ENCODE peak calls at places on chromosomes 5 and 9, in ten cellular contexts. One of them, this sample, is unnamed.

GRCh38 chr9:22416692-22417060 is 29.9 kb upstream of the DMRTA1 start:
- DNase-seq in heart left ventricle: no peak
- DNase-seq in stomach: no peak
- DNase-seq in right lobe of liver: no peak
- DNase-seq in endothelial cell of umbilical vein: peak; percentile 75
- DNase-seq in breast epithelium: no peak
- DNase-seq in HCT116: no peak
- DNase-seq in tibial nerve: no peak
- DNase-seq in Peyer's patch: no peak
- DNase-seq in upper lobe of left lung: no peak
- DNase-seq in this sample: no peak

GRCh38 chr5:150022163-150022540 is 21.6 kb downstream of the HMGXB3 start:
- DNase-seq in heart left ventricle: peak; percentile 36
- DNase-seq in stomach: no peak
- DNase-seq in right lobe of liver: no peak
- DNase-seq in endothelial cell of umbilical vein: peak; percentile 97
- DNase-seq in breast epithelium: no peak
- DNase-seq in HCT116: peak; percentile 83
- DNase-seq in tibial nerve: no peak
- DNase-seq in Peyer's patch: no peak
- DNase-seq in upper lobe of left lung: no peak
- DNase-seq in this sample: no peak

GRCh38 chr5:55226027-55226933 is 835 bp downstream of the MCIDAS start:
- DNase-seq in heart left ventricle: no peak
- DNase-seq in stomach: peak; percentile 63
- DNase-seq in right lobe of liver: peak; percentile 37
- DNase-seq in endothelial cell of umbilical vein: peak; percentile 51
- DNase-seq in breast epithelium: no peak
- DNase-seq in HCT116: peak; percentile 72
- DNase-seq in tibial nerve: no peak
- DNase-seq in Peyer's patch: peak; percentile 65
- DNase-seq in upper lobe of left lung: peak; percentile 88
- DNase-seq in this sample: no peak

GRCh38 chr5:135993894-135994514 is 34.8 kb upstream of the TGFBI start:
- DNase-seq in heart left ventricle: no peak
- DNase-seq in stomach: no peak
- DNase-seq in right lobe of liver: no peak
- DNase-seq in endothelial cell of umbilical vein: peak; percentile 79
- DNase-seq in breast epithelium: no peak
- DNase-seq in HCT116: no peak
- DNase-seq in tibial nerve: no peak
- DNase-seq in Peyer's patch: no peak
- DNase-seq in upper lobe of left lung: no peak
- DNase-seq in this sample: no peak

GRCh38 chr5:175494271-175495183 is 16.2 kb downstream of the SFXN1 start:
- DNase-seq in heart left ventricle: no peak
- DNase-seq in stomach: no peak
- DNase-seq in right lobe of liver: no peak
- DNase-seq in endothelial cell of umbilical vein: no peak
- DNase-seq in breast epithelium: no peak
- DNase-seq in HCT116: no peak
- DNase-seq in tibial nerve: no peak
- DNase-seq in Peyer's patch: no peak
- DNase-seq in upper lobe of left lung: no peak
- DNase-seq in this sample: no peak

GRCh38 chr9:90841213-90841612 is 39.6 kb downstream of the SYK start:
- DNase-seq in heart left ventricle: no peak
- DNase-seq in stomach: no peak
- DNase-seq in right lobe of liver: no peak
- DNase-seq in endothelial cell of umbilical vein: no peak
- DNase-seq in breast epithelium: no peak
- DNase-seq in HCT116: no peak
- DNase-seq in tibial nerve: no peak
- DNase-seq in Peyer's patch: no peak
- DNase-seq in upper lobe of left lung: no peak
- DNase-seq in this sample: no peak

GRCh38 chr9:88056876-88057275 is 81.4 kb downstream of the SPATA31C2 start:
- DNase-seq in heart left ventricle: no peak
- DNase-seq in stomach: no peak
- DNase-seq in right lobe of liver: no peak
- DNase-seq in endothelial cell of umbilical vein: no peak
- DNase-seq in breast epithelium: no peak
- DNase-seq in HCT116: no peak
- DNase-seq in tibial nerve: no peak
- DNase-seq in Peyer's patch: no peak
- DNase-seq in upper lobe of left lung: no peak
- DNase-seq in this sample: no peak

GRCh38 chr9:87119328-87119881 is 172.1 kb upstream of the GAS1 start:
- DNase-seq in heart left ventricle: peak; percentile 41
- DNase-seq in stomach: peak; percentile 74
- DNase-seq in right lobe of liver: peak; percentile 47
- DNase-seq in endothelial cell of umbilical vein: peak; percentile 41
- DNase-seq in breast epithelium: peak; percentile 65
- DNase-seq in HCT116: no peak
- DNase-seq in tibial nerve: no peak
- DNase-seq in Peyer's patch: no peak
- DNase-seq in upper lobe of left lung: peak; percentile 50
- DNase-seq in this sample: no peak

GRCh38 chr5:179273441-179274145 is 71.7 kb downstream of the ADAMTS2 start:
- DNase-seq in heart left ventricle: no peak
- DNase-seq in stomach: no peak
- DNase-seq in right lobe of liver: peak; percentile 6
- DNase-seq in endothelial cell of umbilical vein: no peak
- DNase-seq in breast epithelium: no peak
- DNase-seq in HCT116: no peak
- DNase-seq in tibial nerve: no peak
- DNase-seq in Peyer's patch: no peak
- DNase-seq in upper lobe of left lung: no peak
- DNase-seq in this sample: no peak

GRCh38 chr9:87327567-87328125 is 170.0 kb upstream of the DAPK1 start:
- DNase-seq in heart left ventricle: no peak
- DNase-seq in stomach: no peak
- DNase-seq in right lobe of liver: no peak
- DNase-seq in endothelial cell of umbilical vein: no peak
- DNase-seq in breast epithelium: no peak
- DNase-seq in HCT116: no peak
- DNase-seq in tibial nerve: no peak
- DNase-seq in Peyer's patch: no peak
- DNase-seq in upper lobe of left lung: no peak
- DNase-seq in this sample: no peak

GRCh38 chr5:88736494-88736893 is 146.5 kb downstream of the MEF2C start:
- DNase-seq in heart left ventricle: no peak
- DNase-seq in stomach: no peak
- DNase-seq in right lobe of liver: no peak
- DNase-seq in endothelial cell of umbilical vein: no peak
- DNase-seq in breast epithelium: no peak
- DNase-seq in HCT116: no peak
- DNase-seq in tibial nerve: no peak
- DNase-seq in Peyer's patch: no peak
- DNase-seq in upper lobe of left lung: no peak
- DNase-seq in this sample: no peak
- TF ChIP-seq POLR2A in heart left ventricle: no peak
- TF ChIP-seq POLR2A in stomach: no peak
- TF ChIP-seq POLR2A in right lobe of liver: no peak
- TF ChIP-seq POLR2A in endothelial cell of umbilical vein: no peak
- TF ChIP-seq POLR2A in breast epithelium: no peak
- TF ChIP-seq POLR2A in HCT116: no peak
- TF ChIP-seq POLR2A in tibial nerve: no peak
- TF ChIP-seq POLR2A in Peyer's patch: no peak
- TF ChIP-seq POLR2A in upper lobe of left lung: no peak
- TF ChIP-seq POLR2A in this sample: no peak

DNA sequence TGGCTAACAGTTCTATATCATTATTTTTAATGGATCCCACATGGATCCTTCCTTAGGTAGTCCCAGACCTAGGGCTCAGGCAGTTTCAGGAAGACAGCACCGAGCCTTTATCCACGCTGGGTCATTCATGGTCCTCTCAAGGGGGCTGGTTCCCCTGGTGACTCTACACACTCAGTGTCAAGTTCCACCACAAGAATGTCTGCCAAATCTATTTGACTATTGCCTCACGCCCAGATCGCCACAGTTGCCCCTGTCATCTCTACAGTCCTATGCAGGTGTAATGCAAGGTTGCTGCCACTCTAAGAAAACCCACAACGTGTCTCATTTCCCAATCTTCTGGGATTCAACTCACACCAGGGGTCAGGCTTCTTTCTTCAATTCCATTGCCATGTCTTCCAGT is 8.0 kb upstream of the ZNF366 start:
- DNase-seq in heart left ventricle: no peak
- DNase-seq in stomach: no peak
- DNase-seq in right lobe of liver: no peak
- DNase-seq in endothelial cell of umbilical vein: no peak
- DNase-seq in breast epithelium: no peak
- DNase-seq in HCT116: no peak
- DNase-seq in tibial nerve: no peak
- DNase-seq in Peyer's patch: no peak
- DNase-seq in upper lobe of left lung: no peak
- DNase-seq in this sample: peak; percentile 46
- H3K4me1 ChIP-seq in heart left ventricle: peaks cover 19% of the 10 kb centered on the region
- H3K4me1 ChIP-seq in stomach: peaks cover 5% of the 10 kb centered on the region
- H3K4me1 ChIP-seq in right lobe of liver: no peaks in the 10 kb centered on the region
- H3K4me1 ChIP-seq in endothelial cell of umbilical vein: peaks cover 18% of the 10 kb centered on the region
- H3K4me1 ChIP-seq in breast epithelium: no peaks in the 10 kb centered on the region
- H3K4me1 ChIP-seq in HCT116: no peaks in the 10 kb centered on the region
- H3K4me1 ChIP-seq in tibial nerve: peaks cover 11% of the 10 kb centered on the region
- H3K4me1 ChIP-seq in Peyer's patch: no peaks in the 10 kb centered on the region
- H3K4me1 ChIP-seq in upper lobe of left lung: peaks cover 18% of the 10 kb centered on the region
- H3K4me1 ChIP-seq in this sample: peaks cover 33% of the 10 kb centered on the region

GRCh38 chr5:157178961-157179360 is 1.7 kb upstream of the ITK start:
- DNase-seq in heart left ventricle: no peak
- DNase-seq in stomach: no peak
- DNase-seq in right lobe of liver: no peak
- DNase-seq in endothelial cell of umbilical vein: no peak
- DNase-seq in breast epithelium: no peak
- DNase-seq in HCT116: no peak
- DNase-seq in tibial nerve: no peak
- DNase-seq in Peyer's patch: no peak
- DNase-seq in upper lobe of left lung: no peak
- DNase-seq in this sample: no peak

GRCh38 chr5:157175071-157175612 is 5.5 kb upstream of the ITK start:
- DNase-seq in heart left ventricle: no peak
- DNase-seq in stomach: no peak
- DNase-seq in right lobe of liver: no peak
- DNase-seq in endothelial cell of umbilical vein: no peak
- DNase-seq in breast epithelium: no peak
- DNase-seq in HCT116: no peak
- DNase-seq in tibial nerve: no peak
- DNase-seq in Peyer's patch: no peak
- DNase-seq in upper lobe of left lung: no peak
- DNase-seq in this sample: no peak

GRCh38 chr5:157182143-157182757 is 1.6 kb downstream of the ITK start:
- DNase-seq in heart left ventricle: no peak
- DNase-seq in stomach: no peak
- DNase-seq in right lobe of liver: no peak
- DNase-seq in endothelial cell of umbilical vein: no peak
- DNase-seq in breast epithelium: no peak
- DNase-seq in HCT116: no peak
- DNase-seq in tibial nerve: no peak
- DNase-seq in Peyer's patch: no peak
- DNase-seq in upper lobe of left lung: no peak
- DNase-seq in this sample: no peak

GRCh38 chr5:157180374-157181264 is at the start of gene ITK:
- DNase-seq in heart left ventricle: no peak
- DNase-seq in stomach: no peak
- DNase-seq in right lobe of liver: no peak
- DNase-seq in endothelial cell of umbilical vein: no peak
- DNase-seq in breast epithelium: no peak
- DNase-seq in HCT116: no peak
- DNase-seq in tibial nerve: no peak
- DNase-seq in Peyer's patch: no peak
- DNase-seq in upper lobe of left lung: no peak
- DNase-seq in this sample: no peak

GRCh38 chr5:157177935-157178334 is 2.7 kb upstream of the ITK start:
- DNase-seq in heart left ventricle: no peak
- DNase-seq in stomach: no peak
- DNase-seq in right lobe of liver: no peak
- DNase-seq in endothelial cell of umbilical vein: no peak
- DNase-seq in breast epithelium: no peak
- DNase-seq in HCT116: no peak
- DNase-seq in tibial nerve: no peak
- DNase-seq in Peyer's patch: no peak
- DNase-seq in upper lobe of left lung: no peak
- DNase-seq in this sample: no peak
- H3K27me3 ChIP-seq in heart left ventricle: no peaks in the 10 kb centered on the region
- H3K27me3 ChIP-seq in stomach: peaks cover 9% of the 10 kb centered on the region
- H3K27me3 ChIP-seq in right lobe of liver: no peaks in the 10 kb centered on the region
- H3K27me3 ChIP-seq in endothelial cell of umbilical vein: no peaks in the 10 kb centered on the region
- H3K27me3 ChIP-seq in breast epithelium: peaks cover 4% of the 10 kb centered on the region
- H3K27me3 ChIP-seq in HCT116: peaks cover 45% of the 10 kb centered on the region
- H3K27me3 ChIP-seq in tibial nerve: no peaks in the 10 kb centered on the region
- H3K27me3 ChIP-seq in Peyer's patch: no peaks in the 10 kb centered on the region
- H3K27me3 ChIP-seq in upper lobe of left lung: no peaks in the 10 kb centered on the region
- H3K27me3 ChIP-seq in this sample: peaks cover 2% of the 10 kb centered on the region

GRCh38 chr9:107749787-107750444 is 260.3 kb upstream of the KLF4 start:
- DNase-seq in heart left ventricle: peak; percentile 85
- DNase-seq in stomach: peak; percentile 75
- DNase-seq in right lobe of liver: peak; percentile 87
- DNase-seq in endothelial cell of umbilical vein: peak; percentile 84
- DNase-seq in breast epithelium: peak; percentile 77
- DNase-seq in HCT116: peak; percentile 85
- DNase-seq in tibial nerve: peak; percentile 95
- DNase-seq in Peyer's patch: peak; percentile 62
- DNase-seq in upper lobe of left lung: no peak
- DNase-seq in this sample: peak; percentile 97

GRCh38 chr9:107755267-107755666 is 265.7 kb upstream of the KLF4 start:
- DNase-seq in heart left ventricle: no peak
- DNase-seq in stomach: no peak
- DNase-seq in right lobe of liver: no peak
- DNase-seq in endothelial cell of umbilical vein: peak; percentile 87
- DNase-seq in breast epithelium: no peak
- DNase-seq in HCT116: peak; percentile 95
- DNase-seq in tibial nerve: no peak
- DNase-seq in Peyer's patch: no peak
- DNase-seq in upper lobe of left lung: no peak
- DNase-seq in this sample: no peak

GRCh38 chr9:107751522-107752235 is 262.1 kb upstream of the KLF4 start:
- DNase-seq in heart left ventricle: no peak
- DNase-seq in stomach: peak; percentile 35
- DNase-seq in right lobe of liver: peak; percentile 61
- DNase-seq in endothelial cell of umbilical vein: peak; percentile 64
- DNase-seq in breast epithelium: no peak
- DNase-seq in HCT116: peak; percentile 66
- DNase-seq in tibial nerve: peak; percentile 44
- DNase-seq in Peyer's patch: peak; percentile 75
- DNase-seq in upper lobe of left lung: no peak
- DNase-seq in this sample: peak; percentile 55

GRCh38 chr9:107756091-107756490 is 266.5 kb upstream of the KLF4 start:
- DNase-seq in heart left ventricle: no peak
- DNase-seq in stomach: no peak
- DNase-seq in right lobe of liver: no peak
- DNase-seq in endothelial cell of umbilical vein: no peak
- DNase-seq in breast epithelium: no peak
- DNase-seq in HCT116: no peak
- DNase-seq in tibial nerve: no peak
- DNase-seq in Peyer's patch: no peak
- DNase-seq in upper lobe of left lung: no peak
- DNase-seq in this sample: no peak

GRCh38 chr9:107750741-107751521 is 261.4 kb upstream of the KLF4 start:
- DNase-seq in heart left ventricle: peak; percentile 83
- DNase-seq in stomach: peak; percentile 81
- DNase-seq in right lobe of liver: peak; percentile 77
- DNase-seq in endothelial cell of umbilical vein: peak; percentile 93
- DNase-seq in breast epithelium: peak; percentile 77
- DNase-seq in HCT116: peak; percentile 81
- DNase-seq in tibial nerve: peak; percentile 94
- DNase-seq in Peyer's patch: no peak
- DNase-seq in upper lobe of left lung: no peak
- DNase-seq in this sample: peak; percentile 88
- TF ChIP-seq POLR2A in heart left ventricle: no peak
- TF ChIP-seq POLR2A in stomach: no peak
- TF ChIP-seq POLR2A in right lobe of liver: peak; percentile 51
- TF ChIP-seq POLR2A in endothelial cell of umbilical vein: no peak
- TF ChIP-seq POLR2A in breast epithelium: no peak
- TF ChIP-seq POLR2A in HCT116: no peak
- TF ChIP-seq POLR2A in tibial nerve: no peak
- TF ChIP-seq POLR2A in Peyer's patch: no peak
- TF ChIP-seq POLR2A in upper lobe of left lung: peak; percentile 34
- TF ChIP-seq POLR2A in this sample: peak; percentile 34